ENCODE peak calls at places on chromosome 17, in nine cellular contexts. P is fibroblast of lung, V is DND-41, A is left lung, I is foreskin fibroblast, C is esophagus squamous epithelium, X is bronchial epithelial cell, Y is astrocyte of the spinal cord, N is fibroblast of pulmonary artery. T is an unnamed sample.

GRCh38 chr17:61205931-61206330 is 193.7 kb upstream of the TBX2 start:
- DNase-seq in P (peak), V (no peak), A (no peak), I (no peak), C (no peak), X (peak), Y (peak), N (no peak), T (no peak)

GRCh38 chr17:7023576-7024401 is 939 bp downstream of the BCL6B start:
- DNase-seq in P (peak), V (peak), A (peak), I (peak), C (no peak), X (peak), Y (peak), N (peak), T (no peak)

GRCh38 chr17:12693640-12694039 is 27.9 kb downstream of the MYOCD start:
- DNase-seq in P (no peak), V (no peak), A (no peak), I (no peak), C (no peak), X (no peak), Y (no peak), N (no peak), T (no peak)

GRCh38 chr17:45907720-45908395 is 13.5 kb downstream of the MAPT start:
- DNase-seq in P (no peak), V (no peak), A (no peak), I (no peak), C (no peak), X (no peak), Y (no peak), N (no peak), T (no peak)

GRCh38 chr17:9672266-9672665 is 26.9 kb downstream of the USP43 start:
- DNase-seq in P (no peak), V (no peak), A (no peak), I (no peak), C (no peak), X (no peak), Y (no peak), N (no peak), T (no peak)

GRCh38 chr17:40095356-40095943 is 4.9 kb downstream of the NR1D1 start:
- DNase-seq in P (no peak), V (no peak), A (no peak), I (no peak), C (no peak), X (no peak), Y (no peak), N (no peak), T (no peak)

GRCh38 chr17:41456206-41456605 is 11.0 kb downstream of the KRT32 start:
- DNase-seq in P (no peak), V (no peak), A (no peak), I (no peak), C (no peak), X (no peak), Y (no peak), N (no peak), T (no peak)

GRCh38 chr17:45413498-45413923 is 19.2 kb downstream of the ARHGAP27 start:
- DNase-seq in P (no peak), V (no peak), A (peak), I (no peak), C (no peak), X (no peak), Y (no peak), N (no peak), T (no peak)

GRCh38 chr17:334974-335481 is 17.6 kb downstream of the RPH3AL start:
- DNase-seq in P (no peak), V (no peak), A (no peak), I (no peak), C (no peak), X (no peak), Y (no peak), N (no peak), T (no peak)

GRCh38 chr17:3669548-3669947 is 936 bp downstream of the EMC6 start:
- DNase-seq in P (no peak), V (no peak), A (no peak), I (no peak), C (no peak), X (no peak), Y (no peak), N (no peak), T (no peak)

GRCh38 chr17:8673621-8674020 is 43.1 kb upstream of the MYH10 start:
- DNase-seq in P (no peak), V (no peak), A (no peak), I (no peak), C (no peak), X (no peak), Y (peak), N (peak), T (no peak)

GRCh38 chr17:81126281-81127132 is 38.8 kb upstream of the PVALEF start:
- DNase-seq in P (no peak), V (no peak), A (no peak), I (no peak), C (no peak), X (no peak), Y (no peak), N (no peak), T (no peak)

GRCh38 chr17:36877774-36878173 is 59.5 kb upstream of the LHX1 start:
- DNase-seq in P (peak), V (no peak), A (no peak), I (no peak), C (no peak), X (peak), Y (no peak), N (peak), T (no peak)

GRCh38 chr17:36879599-36880255 is 57.5 kb upstream of the LHX1 start:
- DNase-seq in P (no peak), V (no peak), A (no peak), I (no peak), C (no peak), X (no peak), Y (no peak), N (no peak), T (no peak)

GRCh38 chr17:36878216-36878615 is 59.1 kb upstream of the LHX1 start:
- DNase-seq in P (no peak), V (no peak), A (no peak), I (no peak), C (no peak), X (no peak), Y (no peak), N (no peak), T (no peak)

GRCh38 chr17:36879027-36879426 is 58.2 kb upstream of the LHX1 start:
- DNase-seq in P (no peak), V (no peak), A (no peak), I (no peak), C (no peak), X (peak), Y (no peak), N (no peak), T (no peak)

GRCh38 chr17:36877001-36877400 is 60.3 kb upstream of the LHX1 start:
- DNase-seq in P (no peak), V (no peak), A (no peak), I (no peak), C (no peak), X (no peak), Y (no peak), N (no peak), T (no peak)
- TF ChIP-seq CTCF in P (no peak), V (no peak), A (no peak), I (no peak), C (no peak), X (no peak), Y (no peak), N (no peak), T (no peak)

GRCh38 chr17:57360266-57360665 is 103.9 kb downstream of the MSI2 start:
- DNase-seq in P (no peak), V (no peak), A (no peak), I (no peak), C (no peak), X (no peak), Y (no peak), N (no peak), T (no peak)

GRCh38 chr17:57356153-57356721 is 99.9 kb downstream of the MSI2 start:
- DNase-seq in P (no peak), V (no peak), A (no peak), I (no peak), C (no peak), X (no peak), Y (no peak), N (no peak), T (no peak)

GRCh38 chr17:57357392-57357784 is 101.1 kb downstream of the MSI2 start:
- DNase-seq in P (no peak), V (peak), A (peak), I (no peak), C (no peak), X (peak), Y (peak), N (no peak), T (no peak)

GRCh38 chr17:57356722-57357391 is 100.5 kb downstream of the MSI2 start:
- DNase-seq in P (no peak), V (peak), A (no peak), I (no peak), C (no peak), X (no peak), Y (peak), N (no peak), T (no peak)

GRCh38 chr17:57357830-57358426 is 101.6 kb downstream of the MSI2 start:
- DNase-seq in P (no peak), V (peak), A (no peak), I (no peak), C (no peak), X (peak), Y (no peak), N (no peak), T (no peak)
- H3K4me3 ChIP-seq in P (no peak), V (no peak), A (no peak), I (no peak), C (no peak), X (no peak), Y (no peak), N (no peak), T (no peak)

GRCh38 chr17:68289473-68289872 is 1.5 kb downstream of the SLC16A6 start:
- DNase-seq in P (no peak), V (no peak), A (no peak), I (no peak), C (no peak), X (peak), Y (no peak), N (no peak), T (no peak)

GRCh38 chr17:68290955-68291835 is at the start of the genes ARSG and SLC16A6:
- DNase-seq in P (peak), V (peak), A (peak), I (peak), C (no peak), X (no peak), Y (peak), N (peak), T (no peak)

GRCh38 chr17:68288804-68289203 is 2.1 kb downstream of the SLC16A6 start:
- DNase-seq in P (no peak), V (no peak), A (peak), I (no peak), C (no peak), X (no peak), Y (no peak), N (no peak), T (no peak)

GRCh38 chr17:68289936-68290267 is 1.0 kb downstream of the SLC16A6 start:
- DNase-seq in P (no peak), V (no peak), A (no peak), I (no peak), C (no peak), X (no peak), Y (no peak), N (no peak), T (no peak)

GRCh38 chr17:68290268-68290954 is 516 bp downstream of the SLC16A6 start:
- DNase-seq in P (no peak), V (peak), A (peak), I (no peak), C (no peak), X (no peak), Y (no peak), N (no peak), T (no peak)
- TF ChIP-seq CTCF in P (no peak), V (no peak), A (no peak), I (no peak), C (no peak), X (no peak), Y (no peak), N (no peak), T (no peak)

DNA sequence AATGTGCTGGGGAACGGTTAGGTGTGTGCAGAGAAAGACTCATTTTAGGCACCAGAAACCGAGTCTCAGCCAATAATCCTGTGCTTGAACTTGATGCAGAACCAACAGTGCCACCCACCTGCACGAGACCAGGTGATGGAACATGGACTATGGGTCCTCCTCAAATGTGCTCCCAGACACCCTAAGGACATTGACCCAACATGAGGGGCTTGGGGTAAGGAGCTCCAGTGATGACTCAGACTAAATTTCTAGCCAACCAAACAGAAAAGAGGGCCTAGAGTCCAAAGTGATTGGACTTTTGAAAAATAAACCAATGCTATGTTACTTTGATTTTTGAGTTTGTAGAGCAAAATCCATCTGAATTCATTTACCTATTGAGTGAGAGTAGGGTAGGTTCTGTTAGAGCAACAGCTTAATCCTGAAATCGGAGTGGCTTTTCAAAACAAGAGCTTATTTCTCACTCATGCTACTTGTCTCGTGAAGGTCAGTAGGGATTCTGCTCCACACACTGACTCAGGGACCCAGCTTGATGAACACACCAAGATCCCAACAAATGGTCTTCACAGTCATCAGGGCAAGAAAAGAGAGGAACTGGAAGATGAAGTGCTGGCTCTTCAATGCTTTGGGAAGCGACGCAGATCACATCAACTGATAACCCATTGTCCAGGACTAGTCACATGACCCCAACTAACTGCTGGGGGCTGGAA is 21.8 kb downstream of the FAM20A start:
- DNase-seq in P (no peak), V (no peak), A (no peak), I (no peak), C (no peak), X (no peak), Y (no peak), N (no peak), T (no peak)
- H3K4me3 ChIP-seq in P (no peak), V (no peak), A (no peak), I (no peak), C (no peak), X (no peak), Y (no peak), N (no peak), T (no peak)

GRCh38 chr17:15019158-15019557 is 246.0 kb downstream of the PMP22 start:
- DNase-seq in P (no peak), V (no peak), A (no peak), I (no peak), C (no peak), X (no peak), Y (no peak), N (no peak), T (no peak)
- TF ChIP-seq CTCF in P (no peak), V (no peak), A (no peak), I (no peak), C (no peak), X (no peak), Y (no peak), N (no peak), T (no peak)